ENCODE peak calls at places on chromosomes 2 and 18, in eight cellular contexts. F is right lobe of liver, N is colonic mucosa, U is IMR-90, G is stomach, V is transverse colon, R is heart right ventricle, E is thoracic aorta. C is an unnamed sample. For H3K9me3, the result is how much of the 10 kb centered on the place peaks cover.

GRCh38 chr18:38750786-38751185 is 1185.2 kb upstream of the CELF4 start:
- DNase-seq in F (no peak), N (no peak), U (no peak), G (no peak), V (no peak), R (no peak), E (no peak), C (no peak)

GRCh38 chr2:153145470-153145869 is 333.1 kb downstream of the RPRM start:
- DNase-seq in F (no peak), N (no peak), U (no peak), G (no peak), V (no peak), R (no peak), E (no peak), C (no peak)

GRCh38 chr2:30978044-30978443 is 160.2 kb downstream of the GALNT14 start:
- DNase-seq in F (no peak), N (no peak), U (no peak), G (no peak), V (no peak), R (no peak), E (no peak), C (no peak)

GRCh38 chr2:127041259-127041970 is 65.5 kb downstream of the BIN1 start:
- DNase-seq in F (no peak), N (no peak), U (no peak), G (no peak), V (no peak), R (no peak), E (no peak), C (no peak)

GRCh38 chr18:14174706-14175085 is 42.5 kb upstream of the ZNF519 start:
- DNase-seq in F (no peak), N (no peak), U (no peak), G (no peak), V (no peak), R (no peak), E (no peak), C (no peak)

GRCh38 chr18:74573053-74573452 is 24.6 kb upstream of the ZNF407 start:
- DNase-seq in F (no peak), N (no peak), U (no peak), G (no peak), V (no peak), R (no peak), E (no peak), C (no peak)

GRCh38 chr2:231548752-231549151 is 18.5 kb upstream of the NMUR1 start:
- DNase-seq in F (no peak), N (no peak), U (no peak), G (no peak), V (no peak), R (no peak), E (no peak), C (no peak)

GRCh38 chr18:45686892-45687611 is 36.9 kb upstream of the SLC14A1 start:
- DNase-seq in F (no peak), N (no peak), U (no peak), G (no peak), V (peak), R (no peak), E (no peak), C (peak)

GRCh38 chr18:77065221-77065981 is 67.2 kb downstream of the MBP start:
- DNase-seq in F (no peak), N (no peak), U (peak), G (peak), V (no peak), R (no peak), E (no peak), C (no peak)

GRCh38 chr2:53021285-53021684 is 746.3 kb upstream of the CHAC2 start:
- DNase-seq in F (no peak), N (no peak), U (peak), G (no peak), V (no peak), R (no peak), E (no peak), C (no peak)

GRCh38 chr18:939167-939566 is 34.5 kb downstream of the ADCYAP1 start:
- DNase-seq in F (no peak), N (no peak), U (no peak), G (no peak), V (no peak), R (no peak), E (no peak), C (no peak)

GRCh38 chr2:132623096-132623839 is 46.7 kb downstream of the LYPD1 start:
- DNase-seq in F (no peak), N (no peak), U (peak), G (no peak), V (no peak), R (no peak), E (no peak), C (no peak)

GRCh38 chr18:68703326-68703725 is 11.6 kb downstream of the TMX3 start:
- DNase-seq in F (no peak), N (no peak), U (no peak), G (no peak), V (no peak), R (no peak), E (no peak), C (no peak)

GRCh38 chr2:24400207-24400907 is 40.0 kb upstream of the ITSN2 start:
- DNase-seq in F (peak), N (no peak), U (no peak), G (no peak), V (no peak), R (no peak), E (no peak), C (no peak)

GRCh38 chr2:12014088-12014960 is 267.9 kb downstream of the LPIN1 start:
- DNase-seq in F (no peak), N (no peak), U (peak), G (no peak), V (no peak), R (peak), E (no peak), C (no peak)

GRCh38 chr2:239369631-239370161 is 31.1 kb downstream of the HDAC4 start:
- DNase-seq in F (no peak), N (no peak), U (no peak), G (no peak), V (peak), R (no peak), E (no peak), C (peak)

GRCh38 chr2:20288941-20289340 is 61.7 kb downstream of the PUM2 start:
- DNase-seq in F (no peak), N (no peak), U (no peak), G (no peak), V (no peak), R (no peak), E (no peak), C (no peak)

GRCh38 chr2:82278409-82278808 is 1973.9 kb upstream of the LRRTM1 start:
- DNase-seq in F (no peak), N (no peak), U (no peak), G (no peak), V (no peak), R (no peak), E (no peak), C (no peak)
- H3K9me3 ChIP-seq in F (under half), N (under half), U (under half), G (under half), V (under half), R (under half), E (under half), C (under half)

DNA sequence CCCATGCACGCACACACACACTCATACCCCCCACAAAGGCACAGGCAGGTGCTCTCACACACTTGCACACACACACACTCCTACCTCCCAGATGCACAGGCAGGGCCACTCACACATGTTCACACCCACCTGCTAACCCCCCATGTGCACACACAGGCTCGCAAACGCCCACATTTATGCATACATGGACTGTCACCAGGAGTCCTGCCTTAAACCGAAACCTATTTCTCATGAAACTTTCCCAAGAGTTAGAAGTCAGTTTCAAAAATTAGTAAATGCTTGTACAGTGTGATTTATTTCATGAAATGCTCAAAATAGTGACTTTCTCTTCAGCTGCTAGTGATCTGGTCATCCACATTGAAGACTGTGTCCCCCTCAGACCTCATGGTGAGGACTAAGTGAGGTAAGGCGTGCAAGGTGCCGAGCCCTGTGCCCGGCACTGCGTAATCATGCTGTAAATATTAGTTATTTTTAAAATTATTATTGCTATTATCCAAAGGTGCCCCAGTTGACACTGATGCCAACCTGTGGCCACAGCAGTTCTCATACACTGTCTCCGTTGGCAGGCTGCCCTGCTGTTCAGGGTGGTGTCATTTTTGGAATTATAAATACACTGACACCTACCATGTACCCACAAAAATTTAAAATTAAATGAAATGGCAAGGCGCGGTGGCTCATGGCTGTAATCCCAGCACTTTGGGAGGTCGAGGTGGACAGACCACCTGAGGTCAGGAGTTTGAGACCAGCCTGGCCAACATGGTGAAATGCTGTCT is 12.4 kb downstream of the CNNM4 start:
- DNase-seq in F (no peak), N (no peak), U (no peak), G (no peak), V (no peak), R (peak), E (no peak), C (no peak)
- H3K4me3 ChIP-seq in F (no peak), N (no peak), U (no peak), G (peak), V (no peak), R (no peak), E (no peak), C (no peak)

DNA sequence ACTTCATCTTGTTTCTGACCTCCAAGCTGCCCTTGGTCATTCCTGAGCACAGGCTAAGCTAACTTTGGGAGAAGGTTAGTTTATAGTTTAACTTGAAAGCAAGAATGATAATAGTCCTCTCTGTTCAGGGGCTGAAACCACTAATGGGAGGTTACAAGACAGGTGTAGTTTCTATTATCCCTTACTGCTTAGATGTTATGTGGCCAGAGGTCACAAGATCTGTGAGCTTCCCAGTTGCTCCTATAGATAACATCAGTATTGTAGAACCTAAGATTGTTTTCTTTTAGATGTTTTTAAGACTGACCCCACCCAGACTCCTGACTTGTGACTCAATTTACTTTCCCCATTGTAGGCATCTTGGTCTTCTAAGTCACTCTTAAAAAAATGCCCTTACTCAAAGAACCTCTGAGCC is 94.8 kb upstream of the LPIN2 start:
- DNase-seq in F (no peak), N (no peak), U (no peak), G (no peak), V (no peak), R (no peak), E (no peak), C (no peak)
- H3K27ac ChIP-seq in F (no peak), N (no peak), U (no peak), G (no peak), V (no peak), R (no peak), E (no peak), C (no peak)

DNA sequence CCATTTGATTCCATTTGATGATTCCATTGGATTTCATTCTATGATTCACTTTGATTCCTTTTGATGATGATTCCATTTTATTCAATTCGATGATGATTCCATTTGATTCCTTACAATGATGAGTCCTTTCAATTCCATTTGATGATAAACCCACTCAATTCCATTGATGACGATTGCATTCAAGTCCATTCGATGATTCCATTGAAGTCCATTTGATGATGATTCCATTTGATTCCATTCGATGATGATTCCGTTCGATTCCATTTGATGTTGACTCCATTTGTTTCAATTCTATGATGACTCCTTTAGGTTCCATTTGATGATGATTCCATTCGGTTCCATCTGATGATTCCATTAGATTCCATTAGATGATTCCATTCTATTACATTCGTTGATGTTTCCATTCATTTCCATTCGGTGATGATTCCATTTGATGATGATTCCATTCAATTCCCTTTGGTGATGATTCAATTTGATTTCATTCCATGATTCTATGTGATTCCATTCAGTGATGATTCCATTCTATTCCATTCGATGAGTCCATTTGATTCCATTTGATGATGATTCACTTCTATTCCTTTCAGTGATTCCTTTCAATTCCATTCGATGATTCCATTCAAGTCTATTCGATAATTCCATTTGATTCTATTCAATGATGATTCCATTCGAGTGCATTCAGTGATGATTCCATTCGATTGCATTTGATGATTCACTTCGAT is 1106.0 kb downstream of the RPIA start:
- DNase-seq in F (no peak), N (no peak), U (no peak), G (no peak), V (no peak), R (no peak), E (no peak), C (no peak)
- H3K9me3 ChIP-seq in F (under half), N (under half), U (under half), G (under half), V (under half), R (half or more), E (under half), C (under half)

GRCh38 chr2:46939596-46940359 is 24.2 kb upstream of the MCFD2 start:
- DNase-seq in F (no peak), N (no peak), U (no peak), G (peak), V (no peak), R (no peak), E (no peak), C (no peak)
- H3K4me3 ChIP-seq in F (peak), N (no peak), U (no peak), G (peak), V (no peak), R (no peak), E (peak), C (no peak)

GRCh38 chr2:190640124-190640523 is 8.8 kb upstream of the NAB1 start:
- DNase-seq in F (no peak), N (no peak), U (peak), G (no peak), V (no peak), R (no peak), E (no peak), C (no peak)

GRCh38 chr2:190635781-190636180 is 13.1 kb upstream of the NAB1 start:
- DNase-seq in F (no peak), N (no peak), U (no peak), G (no peak), V (no peak), R (no peak), E (no peak), C (peak)

GRCh38 chr2:190636362-190636761 is 12.5 kb upstream of the NAB1 start:
- DNase-seq in F (no peak), N (no peak), U (peak), G (no peak), V (no peak), R (no peak), E (no peak), C (no peak)

GRCh38 chr2:190637331-190637734 is 11.6 kb upstream of the NAB1 start:
- DNase-seq in F (no peak), N (no peak), U (peak), G (no peak), V (no peak), R (no peak), E (no peak), C (no peak)

DNA sequence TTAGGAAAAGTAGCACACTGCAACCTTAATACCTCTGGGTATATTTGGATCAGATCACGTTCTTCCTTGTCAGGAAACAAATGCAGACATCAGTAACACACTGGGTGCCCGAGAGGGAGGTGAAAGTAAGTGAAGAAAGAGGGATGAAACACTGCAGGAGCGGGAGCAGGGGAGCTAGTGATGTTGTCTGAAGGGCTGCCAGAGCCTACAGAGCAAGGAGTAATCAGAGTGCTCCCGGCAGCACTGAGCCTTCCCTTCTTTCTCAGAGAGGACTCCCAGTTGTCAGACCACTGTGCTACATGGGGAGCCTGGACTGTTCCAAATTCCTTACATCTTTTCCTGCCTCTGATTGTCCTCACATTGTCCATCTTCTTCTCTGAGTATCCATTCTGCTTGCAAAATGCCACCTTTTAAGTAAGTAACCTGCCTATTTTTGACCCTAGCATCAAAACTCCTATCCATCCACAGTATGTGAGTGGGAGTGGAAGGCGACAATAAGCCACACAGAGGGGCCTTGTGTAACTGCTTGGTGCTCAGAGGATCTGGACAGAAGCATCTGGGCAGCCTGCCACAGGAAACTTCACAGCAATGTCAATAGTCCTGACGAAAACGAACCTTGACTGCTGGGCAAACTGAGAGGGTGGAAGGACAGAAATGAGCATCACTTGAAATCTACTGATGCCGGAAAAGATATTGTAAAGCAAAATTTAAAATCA is 10.8 kb upstream of the NAB1 start:
- DNase-seq in F (peak), N (no peak), U (no peak), G (peak), V (no peak), R (peak), E (no peak), C (no peak)
- H3K27ac ChIP-seq in F (no peak), N (no peak), U (no peak), G (no peak), V (peak), R (peak), E (peak), C (no peak)

GRCh38 chr2:234695981-234696380 is 199.1 kb upstream of the ARL4C start:
- DNase-seq in F (no peak), N (no peak), U (no peak), G (no peak), V (no peak), R (no peak), E (no peak), C (no peak)
- H3K9me3 ChIP-seq in F (under half), N (under half), U (under half), G (under half), V (under half), R (under half), E (under half), C (under half)

C was measured in CD8-positive, alpha-beta memory T cell.